ENCODE peak calls at places on chromosomes 3 and 15, in ten cellular contexts. D is CD8-positive, alpha-beta T cell; I is GM23248; Z is endodermal cell; H is heart right ventricle; W is neural progenitor cell; R is SK-N-SH; Q is lower lobe of right lung; O is tibial artery; E is HCT116. U is an unnamed sample.
A peak's percentile ranks its signal among the peaks of the same experiment; 100 is the strongest.

GRCh38 chr3:139117136-139117675 is 72.5 kb upstream of the PRR23C start:
- DNase-seq in D (no peak), I (peak; percentile 78), Z (no peak), H (no peak), W (no peak), R (no peak), Q (no peak), O (no peak), E (no peak), U (no peak)

GRCh38 chr3:33791477-33792166 is 6.8 kb upstream of the PDCD6IP start:
- DNase-seq in D (no peak), I (peak; percentile 34), Z (no peak), H (no peak), W (no peak), R (no peak), Q (peak; percentile 57), O (peak; percentile 34), E (no peak), U (no peak)

GRCh38 chr3:50322386-50323091 is at the start of gene HYAL2:
- DNase-seq in D (no peak), I (no peak), Z (peak; percentile 82), H (peak; percentile 82), W (peak; percentile 61), R (no peak), Q (peak; percentile 77), O (no peak), E (no peak), U (no peak)

GRCh38 chr15:62104406-62104805 is 37.6 kb downstream of the C2CD4A start:
- DNase-seq in D (no peak), I (no peak), Z (no peak), H (no peak), W (no peak), R (no peak), Q (no peak), O (no peak), E (no peak), U (no peak)

GRCh38 chr15:68417051-68417450 is 14.9 kb downstream of the ITGA11 start:
- DNase-seq in D (no peak), I (no peak), Z (peak; percentile 23), H (no peak), W (no peak), R (no peak), Q (no peak), O (no peak), E (no peak), U (no peak)

GRCh38 chr15:62071711-62072308 is 5.0 kb downstream of the C2CD4A start:
- DNase-seq in D (no peak), I (peak; percentile 66), Z (no peak), H (no peak), W (peak; percentile 56), R (peak; percentile 52), Q (no peak), O (no peak), E (no peak), U (no peak)

GRCh38 chr3:140532793-140533330 is 145.0 kb upstream of the TRIM42 start:
- DNase-seq in D (no peak), I (no peak), Z (no peak), H (no peak), W (peak; percentile 57), R (no peak), Q (no peak), O (no peak), E (no peak), U (no peak)

GRCh38 chr3:49098910-49099630 is 5.2 kb upstream of the QRICH1 start:
- DNase-seq in D (no peak), I (no peak), Z (no peak), H (no peak), W (no peak), R (no peak), Q (peak; percentile 34), O (no peak), E (no peak), U (no peak)

GRCh38 chr3:80688814-80689213 is 921.0 kb upstream of the ROBO1 start:
- DNase-seq in D (no peak), I (peak; percentile 44), Z (no peak), H (no peak), W (peak; percentile 14), R (peak; percentile 7), Q (no peak), O (no peak), E (no peak), U (no peak)

GRCh38 chr15:45710657-45711056 is 75.8 kb downstream of the SQOR start:
- DNase-seq in D (no peak), I (no peak), Z (no peak), H (no peak), W (no peak), R (no peak), Q (no peak), O (no peak), E (no peak), U (no peak)

GRCh38 chr15:51649659-51650521 is 27.3 kb upstream of the DMXL2 start:
- DNase-seq in D (peak; percentile 52), I (peak; percentile 76), Z (peak; percentile 53), H (no peak), W (peak; percentile 73), R (peak; percentile 71), Q (no peak), O (peak; percentile 22), E (peak; percentile 71), U (no peak)

GRCh38 chr15:74836846-74837245 is 6.1 kb downstream of the ULK3 start:
- DNase-seq in D (no peak), I (no peak), Z (no peak), H (no peak), W (no peak), R (no peak), Q (no peak), O (no peak), E (no peak), U (no peak)
- H3K36me3 ChIP-seq in D (peaks cover 9% of the 10 kb centered on the region), I (no peaks in the 10 kb centered on the region), Z (no peaks in the 10 kb centered on the region), H (peaks cover 30% of the 10 kb centered on the region), W (no peaks in the 10 kb centered on the region), R (no peaks in the 10 kb centered on the region), Q (peaks cover 38% of the 10 kb centered on the region), O (peaks cover 52% of the 10 kb centered on the region), E (peaks cover 2% of the 10 kb centered on the region), U (peaks cover 26% of the 10 kb centered on the region)

GRCh38 chr3:161347726-161348125 is 23.6 kb downstream of the SPTSSB start:
- DNase-seq in D (no peak), I (peak; percentile 10), Z (no peak), H (no peak), W (no peak), R (no peak), Q (no peak), O (no peak), E (no peak), U (no peak)
- H3K4me1 ChIP-seq in D (peaks cover 20% of the 10 kb centered on the region), I (peaks cover 14% of the 10 kb centered on the region), Z (no peaks in the 10 kb centered on the region), H (peaks cover 3% of the 10 kb centered on the region), W (no peaks in the 10 kb centered on the region), R (peaks cover 7% of the 10 kb centered on the region), Q (no peaks in the 10 kb centered on the region), O (no peaks in the 10 kb centered on the region), E (peaks cover 30% of the 10 kb centered on the region), U (no peaks in the 10 kb centered on the region)

DNA sequence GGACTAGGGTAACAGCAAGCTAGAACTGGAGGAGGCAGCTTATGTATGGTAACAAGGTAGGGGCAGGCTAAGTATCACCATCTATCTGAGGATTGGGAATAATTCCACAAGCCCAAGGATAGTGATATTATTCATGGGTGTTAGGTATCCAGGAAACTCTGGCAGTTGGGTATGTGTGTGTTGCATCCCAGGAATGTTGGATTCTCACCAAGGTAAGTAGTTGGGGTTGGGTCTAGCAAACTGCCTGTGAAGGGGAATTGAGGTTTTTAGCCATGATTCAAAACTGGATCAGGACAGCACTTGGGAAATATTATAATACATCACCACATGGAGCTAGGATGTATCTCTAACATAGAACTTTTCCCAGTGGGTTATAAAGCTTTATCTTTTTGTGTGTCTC is 626.4 kb upstream of the GOLIM4 start:
- DNase-seq in D (no peak), I (peak; percentile 6), Z (no peak), H (no peak), W (no peak), R (no peak), Q (no peak), O (no peak), E (no peak), U (no peak)
- H3K27ac ChIP-seq in D (no peak overlapping the region), I (no peak overlapping the region), Z (no peak overlapping the region), H (no peak overlapping the region), W (no peak overlapping the region), R (no peak overlapping the region), Q (no peak overlapping the region), O (no peak overlapping the region), E (no peak overlapping the region), U (no peak overlapping the region)

DNA sequence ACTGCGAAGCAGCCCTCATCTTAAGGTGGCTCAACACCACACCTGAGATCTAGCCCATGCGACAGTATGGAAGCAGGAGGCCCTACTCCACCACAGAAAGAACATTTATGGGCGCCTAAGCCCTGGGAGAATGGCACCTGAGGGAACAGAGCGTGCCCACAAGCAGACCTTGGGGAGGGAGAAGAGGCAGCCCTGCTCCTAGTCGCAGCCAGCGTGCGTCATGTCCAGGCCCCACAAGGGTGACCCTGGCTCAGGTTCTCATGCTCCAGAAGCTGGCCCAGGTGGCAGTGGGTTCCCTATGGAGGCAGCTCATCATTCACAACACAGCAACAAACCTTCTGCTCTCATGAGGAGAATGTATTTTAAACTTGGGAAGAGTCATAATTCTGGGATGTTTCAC is 19.3 kb upstream of the ANPEP start:
- DNase-seq in D (no peak), I (no peak), Z (no peak), H (no peak), W (no peak), R (no peak), Q (no peak), O (no peak), E (no peak), U (no peak)
- H3K36me3 ChIP-seq in D (peaks cover 27% of the 10 kb centered on the region), I (peaks cover 17% of the 10 kb centered on the region), Z (peaks cover 34% of the 10 kb centered on the region), H (peaks cover 56% of the 10 kb centered on the region), W (no peaks in the 10 kb centered on the region), R (peaks cover 24% of the 10 kb centered on the region), Q (peaks cover 44% of the 10 kb centered on the region), O (peaks cover 43% of the 10 kb centered on the region), E (peaks cover 13% of the 10 kb centered on the region), U (peaks cover 32% of the 10 kb centered on the region)

GRCh38 chr15:57596978-57597377 is 5.3 kb downstream of the MYZAP start:
- DNase-seq in D (no peak), I (no peak), Z (no peak), H (no peak), W (no peak), R (no peak), Q (no peak), O (no peak), E (no peak), U (no peak)
- H3K4me1 ChIP-seq in D (no peaks in the 10 kb centered on the region), I (no peaks in the 10 kb centered on the region), Z (no peaks in the 10 kb centered on the region), H (peaks cover 48% of the 10 kb centered on the region), W (no peaks in the 10 kb centered on the region), R (no peaks in the 10 kb centered on the region), Q (peaks cover 22% of the 10 kb centered on the region), O (no peaks in the 10 kb centered on the region), E (peaks cover 2% of the 10 kb centered on the region), U (peaks cover 33% of the 10 kb centered on the region)

GRCh38 chr3:4770561-4770960 is 208.7 kb upstream of the BHLHE40 start:
- DNase-seq in D (no peak), I (no peak), Z (no peak), H (no peak), W (no peak), R (no peak), Q (no peak), O (no peak), E (no peak), U (no peak)
- H3K27ac ChIP-seq in D (no peak overlapping the region), I (no peak overlapping the region), Z (no peak overlapping the region), H (peak overlapping the region; percentile 86), W (no peak overlapping the region), R (no peak overlapping the region), Q (no peak overlapping the region), O (peak overlapping the region; percentile 77), E (no peak overlapping the region), U (no peak overlapping the region)

U was measured in gastrocnemius medialis.